ENCODE peak calls at places on chromosomes 1 and 21, in eight cellular contexts. S, N, K, M, E, A, T and L are unnamed samples.
A peak's percentile ranks its signal among the peaks of the same experiment; 100 is the strongest.

GRCh38 chr1:43743206-43743605 is 35.9 kb downstream of the ST3GAL3 start:
- DNase-seq in S (no peak), N (no peak), K (no peak), M (no peak), E (no peak), A (no peak), T (no peak), L (no peak)

GRCh38 chr1:92482404-92482664 is 4.4 kb downstream of the GFI1 start:
- DNase-seq in S (no peak), N (no peak), K (no peak), M (no peak), E (no peak), A (no peak), T (no peak), L (no peak)

GRCh38 chr1:7223334-7224080 is 438.3 kb downstream of the CAMTA1 start:
- DNase-seq in S (peak; percentile 64), N (peak; percentile 89), K (no peak), M (no peak), E (no peak), A (no peak), T (no peak), L (no peak)

GRCh38 chr1:114094303-114094663 is 59.4 kb downstream of the SYT6 start:
- DNase-seq in S (no peak), N (no peak), K (no peak), M (no peak), E (no peak), A (no peak), T (no peak), L (no peak)

GRCh38 chr1:239311331-239311730 is 75.0 kb upstream of the CHRM3 start:
- DNase-seq in S (no peak), N (no peak), K (no peak), M (no peak), E (no peak), A (no peak), T (no peak), L (no peak)

GRCh38 chr1:165896277-165896676 is 68.9 kb downstream of the UCK2 start:
- DNase-seq in S (no peak), N (no peak), K (no peak), M (no peak), E (no peak), A (no peak), T (no peak), L (no peak)

GRCh38 chr1:15341634-15342375 is 67.9 kb upstream of the EFHD2 start:
- DNase-seq in S (no peak), N (no peak), K (no peak), M (no peak), E (no peak), A (no peak), T (no peak), L (no peak)

GRCh38 chr1:151479462-151479861 is 20.2 kb upstream of the POGZ start:
- DNase-seq in S (no peak), N (no peak), K (no peak), M (no peak), E (no peak), A (no peak), T (no peak), L (peak; percentile 13)

GRCh38 chr1:203039609-203040517 is 13.6 kb downstream of the PPFIA4 start:
- DNase-seq in S (no peak), N (no peak), K (no peak), M (peak; percentile 0), E (no peak), A (peak; percentile 33), T (no peak), L (no peak)

GRCh38 chr1:44636711-44637589 is 37.3 kb downstream of the TMEM53 start:
- DNase-seq in S (no peak), N (no peak), K (no peak), M (peak; percentile 71), E (no peak), A (no peak), T (no peak), L (no peak)

GRCh38 chr1:91731815-91732214 is 154.1 kb downstream of the TGFBR3 start:
- DNase-seq in S (no peak), N (no peak), K (no peak), M (peak; percentile 29), E (peak; percentile 25), A (no peak), T (no peak), L (no peak)

GRCh38 chr1:121483961-121484424 is 299.2 kb downstream of the SRGAP2C start:
- DNase-seq in S (no peak), N (no peak), K (no peak), M (no peak), E (no peak), A (no peak), T (no peak), L (no peak)

GRCh38 chr21:36022704-36023103 is 37.6 kb downstream of the SETD4 start:
- DNase-seq in S (no peak), N (no peak), K (no peak), M (no peak), E (no peak), A (no peak), T (no peak), L (no peak)

GRCh38 chr21:36024782-36025181 is 35.5 kb downstream of the SETD4 start:
- DNase-seq in S (no peak), N (no peak), K (peak; percentile 57), M (no peak), E (no peak), A (no peak), T (no peak), L (no peak)

DNA sequence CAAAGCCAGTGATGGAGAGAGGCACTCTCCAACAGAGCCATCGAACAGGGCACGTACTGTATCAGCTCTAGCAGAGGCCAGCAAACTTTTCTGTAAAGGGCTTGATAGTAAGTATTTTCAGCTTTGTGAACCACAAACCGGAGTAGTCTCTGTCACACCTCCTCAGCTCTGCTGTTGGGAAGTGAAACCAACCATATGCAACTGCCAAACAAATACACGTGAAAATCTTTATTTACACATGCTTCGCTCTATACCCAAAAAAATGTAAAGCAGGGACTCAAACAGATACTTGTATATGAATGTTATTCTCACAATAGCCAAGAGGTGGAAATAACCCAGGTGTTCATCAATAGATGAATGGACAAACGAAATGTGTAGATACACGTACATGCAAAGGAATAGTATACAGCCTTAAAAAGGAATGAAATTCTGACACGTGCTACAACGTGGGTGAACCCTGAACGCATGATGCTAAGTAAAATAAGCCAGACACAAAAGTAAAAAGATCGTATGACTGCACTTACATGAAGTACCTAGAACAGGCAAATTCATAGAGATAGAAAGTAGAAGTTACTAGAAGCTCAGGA is 39.0 kb downstream of the SETD4 start:
- DNase-seq in S (no peak), N (no peak), K (no peak), M (no peak), E (no peak), A (no peak), T (no peak), L (no peak)
- H3K4me3 ChIP-seq in S (no peak overlapping the region), N (no peak overlapping the region), K (no peak overlapping the region), M (no peak overlapping the region), E (no peak overlapping the region), A (no peak overlapping the region), T (no peak overlapping the region), L (no peak overlapping the region)

DNA sequence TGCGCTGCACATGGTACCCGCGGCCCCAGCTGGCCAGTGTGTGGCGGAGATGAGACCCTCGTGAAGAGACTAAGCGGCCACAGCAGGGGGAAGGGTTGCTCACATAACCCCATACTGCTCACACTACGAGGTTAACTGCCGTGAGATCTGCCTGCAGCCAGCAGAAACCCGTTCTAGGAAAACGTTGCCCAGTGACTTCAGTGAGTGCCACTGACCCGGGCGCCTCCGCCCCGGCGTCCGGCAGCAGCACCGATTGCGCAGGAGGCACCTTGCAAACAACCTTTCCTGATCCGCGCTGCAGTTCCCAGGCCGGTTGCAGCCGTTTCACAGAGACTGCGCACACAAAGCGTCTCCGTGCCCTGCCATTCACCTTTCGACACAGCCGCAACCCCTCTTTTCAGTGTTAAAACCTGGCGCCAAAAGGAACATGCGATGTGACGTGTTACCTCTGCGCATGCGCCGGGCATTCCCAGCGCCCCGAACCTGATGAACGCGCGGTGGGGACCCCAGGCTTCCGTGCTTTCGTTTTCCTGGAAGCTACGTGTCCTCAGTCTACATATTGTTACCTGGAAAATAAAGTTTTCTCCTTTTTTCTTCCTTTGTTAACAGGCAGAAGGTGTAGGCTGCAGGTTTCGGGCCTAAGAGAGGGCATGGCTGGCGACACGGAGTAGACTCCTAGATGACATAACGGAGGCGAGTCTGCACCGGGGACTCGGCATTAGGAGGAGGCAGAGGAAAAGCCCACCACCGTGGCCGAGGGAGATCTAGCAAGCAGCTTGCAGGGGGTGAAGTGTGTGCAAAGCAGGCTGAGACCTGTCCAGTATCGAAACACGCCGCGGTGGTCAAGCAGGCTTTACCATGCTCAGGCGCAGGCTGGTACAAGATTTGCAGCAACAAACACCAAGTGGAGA is 8.9 kb downstream of the VPS26C start:
- DNase-seq in S (peak; percentile 38), N (peak; percentile 92), K (peak; percentile 83), M (peak; percentile 31), E (peak; percentile 55), A (peak; percentile 73), T (peak; percentile 63), L (no peak)
- TF ChIP-seq POLR2A in S (peak; percentile 38), N (no peak), K (no peak), M (no peak), E (peak; percentile 15), A (no peak), T (no peak), L (no peak)

GRCh38 chr1:158116311-158116710 is 64.4 kb upstream of the CD1D start:
- DNase-seq in S (no peak), N (no peak), K (no peak), M (no peak), E (no peak), A (no peak), T (no peak), L (no peak)

GRCh38 chr1:158116768-158117167 is 63.9 kb upstream of the CD1D start:
- DNase-seq in S (no peak), N (no peak), K (no peak), M (no peak), E (no peak), A (no peak), T (no peak), L (no peak)

GRCh38 chr1:158118713-158119402 is 61.8 kb upstream of the CD1D start:
- DNase-seq in S (no peak), N (no peak), K (no peak), M (no peak), E (no peak), A (no peak), T (no peak), L (peak; percentile 67)

GRCh38 chr1:158120254-158120653 is 60.4 kb upstream of the CD1D start:
- DNase-seq in S (no peak), N (no peak), K (no peak), M (no peak), E (no peak), A (no peak), T (no peak), L (no peak)

GRCh38 chr1:158117854-158118691 is 62.6 kb upstream of the CD1D start:
- DNase-seq in S (peak; percentile 81), N (no peak), K (no peak), M (peak; percentile 58), E (peak; percentile 69), A (peak; percentile 81), T (peak; percentile 35), L (peak; percentile 87)
- H3K4me3 ChIP-seq in S (no peak overlapping the region), N (peak overlapping the region; percentile 36), K (peak overlapping the region; percentile 27), M (peak overlapping the region; percentile 17), E (peak overlapping the region; percentile 12), A (no peak overlapping the region), T (peak overlapping the region; percentile 30), L (no peak overlapping the region)

DNA sequence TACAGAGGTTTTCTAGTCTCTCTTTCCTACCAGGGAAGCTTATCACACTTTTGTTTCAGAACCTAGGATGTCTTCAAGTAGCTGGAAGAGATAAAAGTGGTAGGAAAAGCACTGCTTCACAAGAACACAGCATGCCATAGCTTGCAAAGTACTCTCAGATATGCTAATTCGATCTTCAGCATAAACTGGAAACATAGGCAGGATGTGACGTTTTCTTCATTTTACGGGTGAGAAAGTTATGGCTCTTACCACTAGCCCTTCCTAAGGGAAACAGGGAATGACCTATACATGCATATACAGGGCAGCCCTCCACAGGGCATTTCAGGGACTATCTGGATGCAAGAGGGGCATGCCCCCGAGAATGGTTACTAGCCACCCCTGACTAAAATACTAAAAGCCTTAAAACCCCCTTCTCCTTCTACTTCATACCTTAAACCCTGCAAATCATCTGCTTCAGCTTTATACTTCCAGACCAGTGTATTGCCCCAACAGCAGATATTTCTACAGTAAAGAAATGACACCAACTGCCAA is 2.5 kb downstream of the C1orf116 start:
- DNase-seq in S (no peak), N (no peak), K (no peak), M (no peak), E (no peak), A (no peak), T (no peak), L (peak; percentile 80)
- TF ChIP-seq POLR2A in S (no peak), N (no peak), K (no peak), M (no peak), E (no peak), A (no peak), T (no peak), L (no peak)